ENCODE peak calls at places on chromosomes 3 and 15, in four cellular contexts. F is GM12878, K is HepG2, V is H1. E is an unnamed sample.

GRCh38 chr15:73984208-73984979 is 7.7 kb downstream of the STOML1 start:
- DNase-seq in F (no peak), K (no peak), V (no peak), E (no peak)

GRCh38 chr3:167978486-167978885 is 117.2 kb downstream of the GOLIM4 start:
- DNase-seq in F (no peak), K (no peak), V (no peak), E (no peak)

GRCh38 chr3:136734382-136735070 is 17.7 kb downstream of the STAG1 start:
- DNase-seq in F (no peak), K (peak), V (no peak), E (peak)

GRCh38 chr3:94009612-94010011 is 18.8 kb downstream of the STX19 start:
- DNase-seq in F (no peak), K (no peak), V (no peak), E (peak)

GRCh38 chr3:73529280-73530029 is 95.3 kb downstream of the PDZRN3 start:
- DNase-seq in F (no peak), K (no peak), V (no peak), E (no peak)

GRCh38 chr3:192571197-192571791 is 156.0 kb downstream of the FGF12 start:
- DNase-seq in F (no peak), K (no peak), V (no peak), E (peak)

GRCh38 chr3:149145361-149145760 is 15.9 kb downstream of the HPS3 start:
- DNase-seq in F (no peak), K (no peak), V (no peak), E (no peak)

GRCh38 chr3:140441006-140441405 is 236.9 kb upstream of the TRIM42 start:
- DNase-seq in F (no peak), K (no peak), V (no peak), E (no peak)

GRCh38 chr3:119228290-119229145 is 12.2 kb downstream of the B4GALT4 start:
- DNase-seq in F (no peak), K (no peak), V (no peak), E (no peak)

GRCh38 chr15:100199711-100200286 is 142.0 kb downstream of the ADAMTS17 start:
- DNase-seq in F (no peak), K (no peak), V (no peak), E (no peak)

GRCh38 chr3:12117473-12117872 is 41.2 kb downstream of the TIMP4 start:
- DNase-seq in F (no peak), K (no peak), V (no peak), E (no peak)

GRCh38 chr3:56125358-56126005 is 342.8 kb downstream of the ERC2 start:
- DNase-seq in F (no peak), K (no peak), V (no peak), E (peak)

GRCh38 chr3:195540526-195540925 is 2.6 kb downstream of the PPP1R2 start:
- DNase-seq in F (no peak), K (no peak), V (no peak), E (no peak)

GRCh38 chr3:17846466-17846865 is 104.0 kb upstream of the TBC1D5 start:
- DNase-seq in F (no peak), K (no peak), V (no peak), E (no peak)

GRCh38 chr15:92069308-92070244 is 216.1 kb downstream of the SLCO3A1 start:
- DNase-seq in F (peak), K (no peak), V (no peak), E (no peak)

GRCh38 chr3:136161516-136161915 is 34.6 kb downstream of the MSL2 start:
- DNase-seq in F (no peak), K (no peak), V (no peak), E (no peak)

GRCh38 chr15:95024388-95024787 is 793.0 kb downstream of the MCTP2 start:
- DNase-seq in F (no peak), K (no peak), V (no peak), E (no peak)

GRCh38 chr3:110731148-110731547 is 340.5 kb upstream of the NECTIN3 start:
- DNase-seq in F (no peak), K (no peak), V (no peak), E (no peak)

GRCh38 chr3:117409701-117410459 is 700.3 kb downstream of the TUSC7 start:
- DNase-seq in F (no peak), K (no peak), V (no peak), E (no peak)

GRCh38 chr3:5739299-5739935 is 551.9 kb downstream of the EDEM1 start:
- DNase-seq in F (no peak), K (no peak), V (no peak), E (no peak)

GRCh38 chr3:108117245-108117644 is 26.4 kb upstream of the CD47 start:
- DNase-seq in F (no peak), K (no peak), V (no peak), E (no peak)

GRCh38 chr3:196159952-196160804 is 51.0 kb downstream of the ZDHHC19 start:
- DNase-seq in F (peak), K (no peak), V (no peak), E (no peak)

GRCh38 chr3:52529376-52530333 is 4.0 kb downstream of the NT5DC2 start:
- DNase-seq in F (no peak), K (no peak), V (no peak), E (peak)

GRCh38 chr15:58678683-58679082 is 70.8 kb downstream of the ADAM10 start:
- DNase-seq in F (no peak), K (no peak), V (no peak), E (no peak)

GRCh38 chr3:172369590-172370259 is 78.5 kb downstream of the GHSR start:
- DNase-seq in F (no peak), K (no peak), V (no peak), E (no peak)

GRCh38 chr3:8868996-8869395 is 94.3 kb downstream of the RAD18 start:
- DNase-seq in F (no peak), K (no peak), V (no peak), E (no peak)

GRCh38 chr3:8870134-8870533 is 93.1 kb downstream of the RAD18 start:
- DNase-seq in F (no peak), K (no peak), V (no peak), E (no peak)

GRCh38 chr3:8871306-8871705 is 92.0 kb downstream of the RAD18 start:
- DNase-seq in F (no peak), K (no peak), V (no peak), E (no peak)

GRCh38 chr3:8867646-8868045 is 95.6 kb downstream of the RAD18 start:
- DNase-seq in F (no peak), K (no peak), V (no peak), E (no peak)

DNA sequence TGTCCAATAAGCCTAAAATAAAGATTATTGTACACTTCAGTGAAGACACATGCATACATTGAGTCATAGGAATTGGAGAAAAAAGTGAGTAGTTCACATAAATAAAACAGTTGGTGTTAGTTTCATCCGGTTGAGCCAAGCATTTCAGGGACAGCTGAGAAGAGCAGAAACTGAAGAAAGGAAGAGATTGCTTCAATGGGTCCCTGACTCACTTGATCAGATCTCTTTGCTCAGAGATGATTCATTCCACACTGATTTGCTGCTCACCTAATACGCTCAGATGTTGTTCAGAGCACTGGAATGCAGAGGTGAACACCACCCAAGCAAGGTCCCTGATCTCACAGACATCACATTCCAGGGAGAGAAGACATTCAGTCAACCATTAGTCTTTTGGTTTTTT is 93.7 kb downstream of the RAD18 start:
- DNase-seq in F (no peak), K (peak), V (no peak), E (no peak)
- TF ChIP-seq JUND in F (no peak), K (no peak), V (no peak), E (peak)

GRCh38 chr15:69393831-69394491 is 20.2 kb upstream of the KIF23 start:
- DNase-seq in F (no peak), K (no peak), V (no peak), E (no peak)
- TF ChIP-seq TCF12 in F (no peak), K (no peak), V (no peak), E (no peak)

DNA sequence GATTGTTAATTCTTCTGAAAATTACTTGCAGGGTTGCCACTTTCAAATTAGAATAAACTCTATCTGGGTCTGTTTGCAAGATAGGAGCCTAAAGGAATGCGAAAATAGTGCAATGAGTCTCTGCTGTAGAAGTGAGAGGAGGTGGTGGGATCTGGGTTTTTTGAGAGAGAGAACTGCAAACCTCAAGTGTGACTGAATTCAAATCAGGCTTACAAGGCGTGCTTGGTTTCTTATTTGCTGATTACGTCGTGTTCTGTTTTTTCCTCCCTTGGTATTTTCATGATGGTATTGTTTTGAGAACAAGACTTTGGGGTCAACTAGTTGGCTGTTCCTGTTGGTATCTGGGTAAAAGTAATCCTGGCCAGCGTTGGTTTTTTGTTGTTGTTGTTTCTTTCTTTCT is 490.9 kb upstream of the CFAP20DC start:
- DNase-seq in F (peak), K (no peak), V (no peak), E (no peak)
- TF ChIP-seq RFX5 in F (no peak), K (no peak), V (no peak), E (no peak)

DNA sequence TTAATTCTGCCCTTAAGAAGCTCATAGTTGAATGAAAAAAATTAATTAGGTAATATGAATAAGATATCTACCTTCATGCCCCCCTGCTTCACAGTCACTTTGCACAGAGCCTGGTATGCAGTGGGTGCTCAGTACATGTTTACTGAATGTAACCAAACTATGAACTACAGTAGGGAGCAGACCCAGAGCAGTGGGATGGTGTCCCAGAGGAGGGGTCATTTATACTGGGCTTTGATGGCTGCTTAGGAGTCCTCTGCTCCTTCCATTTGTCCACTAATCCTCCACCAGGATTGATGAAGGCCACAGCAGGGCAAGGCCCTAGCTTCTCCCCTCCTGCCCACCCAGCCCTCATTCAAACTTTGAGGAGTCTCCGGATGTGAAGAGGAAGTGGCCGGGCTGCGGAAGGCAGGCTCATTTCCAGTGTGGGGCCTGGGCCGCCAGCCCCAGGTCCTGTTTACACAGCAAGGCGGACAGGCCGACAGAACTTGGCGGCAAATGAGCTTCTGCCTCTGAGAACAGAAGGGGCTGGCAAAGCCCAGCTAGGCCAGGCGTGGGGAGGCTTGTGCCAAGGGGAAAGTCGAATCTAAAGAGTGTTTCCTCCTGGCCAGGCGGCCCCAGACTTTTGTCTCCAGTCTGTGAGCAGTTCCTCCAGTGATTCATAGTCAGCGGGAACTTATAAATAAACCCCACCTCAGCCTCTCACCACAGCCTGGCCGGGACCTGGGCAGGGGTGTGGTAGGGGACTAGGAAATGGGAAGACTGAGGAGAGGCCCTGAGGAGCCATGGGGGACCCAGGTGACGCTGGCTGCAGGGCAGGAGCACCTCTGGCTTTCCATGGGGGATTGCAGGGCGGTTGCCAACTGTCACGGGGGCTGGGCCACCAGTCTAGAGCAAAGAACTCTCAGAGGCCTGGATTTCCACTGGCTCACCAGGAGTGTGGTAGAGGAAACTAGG is 51.6 kb upstream of the LCTL start:
- DNase-seq in F (no peak), K (peak), V (no peak), E (no peak)
- TF ChIP-seq JUND in F (no peak), K (no peak), V (no peak), E (no peak)

DNA sequence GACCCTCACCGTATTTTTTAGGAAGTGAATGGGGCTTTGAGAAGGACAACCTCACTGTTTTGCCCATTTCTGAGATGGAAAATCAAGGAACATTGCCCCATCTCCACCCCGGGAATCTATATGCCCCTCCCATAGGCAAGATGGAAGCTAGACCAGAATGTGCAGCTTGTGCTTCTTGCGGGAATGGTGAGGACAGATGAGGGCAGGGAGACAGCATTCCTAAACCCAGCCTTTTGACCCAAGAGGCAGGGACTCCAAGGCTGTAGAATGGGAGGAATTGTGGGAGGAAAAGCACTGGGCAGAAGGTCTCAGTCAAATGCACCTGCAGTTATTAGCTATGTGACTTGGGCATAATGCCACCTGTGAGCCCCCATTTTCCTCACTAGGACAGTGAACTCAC is 66.9 kb downstream of the SMAD3 start:
- DNase-seq in F (no peak), K (no peak), V (no peak), E (no peak)
- TF ChIP-seq TCF12 in F (no peak), K (no peak), V (no peak), E (no peak)

GRCh38 chr3:189094539-189094938 is 77.2 kb upstream of the TPRG1 start:
- DNase-seq in F (no peak), K (no peak), V (no peak), E (no peak)

GRCh38 chr3:189099505-189100290 is 72.1 kb upstream of the TPRG1 start:
- DNase-seq in F (no peak), K (no peak), V (no peak), E (no peak)

GRCh38 chr3:189092547-189092946 is 79.2 kb upstream of the TPRG1 start:
- DNase-seq in F (no peak), K (no peak), V (no peak), E (peak)

GRCh38 chr3:189099031-189099471 is 72.7 kb upstream of the TPRG1 start:
- DNase-seq in F (no peak), K (no peak), V (no peak), E (no peak)

GRCh38 chr3:189096092-189096491 is 75.7 kb upstream of the TPRG1 start:
- DNase-seq in F (no peak), K (no peak), V (no peak), E (no peak)
- TF ChIP-seq RFX5 in F (no peak), K (no peak), V (no peak), E (no peak)

GRCh38 chr3:71150293-71150954 is 433.1 kb downstream of the FOXP1 start:
- DNase-seq in F (no peak), K (no peak), V (no peak), E (no peak)
- TF ChIP-seq JUND in F (no peak), K (no peak), V (no peak), E (no peak)